ENCODE peak calls at places on chromosomes 16 and 17, in seven cellular contexts. One of them, this sample, is unnamed.

GRCh38 chr16:70527315-70527996 is 3.8 kb downstream of the SF3B3 start:
- DNase-seq in cerebellum: no peak
- DNase-seq in keratinocyte: no peak
- DNase-seq in AG10803: no peak
- DNase-seq in stimulated activated CD8-positive, alpha-beta memory T cell treated with anti-CD3 and anti-CD28 coated beads, Interleukin-4, amount 100 ng/mL, for 24 hours: no peak
- DNase-seq in WTC11: no peak
- DNase-seq in activated CD8-positive, alpha-beta memory T cell treated with anti-CD3 and anti-CD28 coated beads for 24 hours: no peak
- DNase-seq in this sample: no peak

GRCh38 chr16:57432505-57432904 is 14.7 kb downstream of the CIAPIN1 start:
- DNase-seq in AG10803: no peak
- DNase-seq in keratinocyte: no peak
- DNase-seq in activated CD8-positive, alpha-beta memory T cell treated with anti-CD3 and anti-CD28 coated beads for 24 hours: no peak
- DNase-seq in WTC11: no peak
- DNase-seq in cerebellum: no peak
- DNase-seq in stimulated activated CD8-positive, alpha-beta memory T cell treated with anti-CD3 and anti-CD28 coated beads, Interleukin-4, amount 100 ng/mL, for 24 hours: no peak
- DNase-seq in this sample: no peak

GRCh38 chr16:21126518-21126917 is 24.1 kb downstream of the DNAH3 start:
- DNase-seq in WTC11: peak
- DNase-seq in AG10803: no peak
- DNase-seq in cerebellum: no peak
- DNase-seq in keratinocyte: no peak
- DNase-seq in stimulated activated CD8-positive, alpha-beta memory T cell treated with anti-CD3 and anti-CD28 coated beads, Interleukin-4, amount 100 ng/mL, for 24 hours: no peak
- DNase-seq in activated CD8-positive, alpha-beta memory T cell treated with anti-CD3 and anti-CD28 coated beads for 24 hours: no peak
- DNase-seq in this sample: no peak

GRCh38 chr16:80103463-80103862 is 437.3 kb upstream of the DYNLRB2 start:
- DNase-seq in activated CD8-positive, alpha-beta memory T cell treated with anti-CD3 and anti-CD28 coated beads for 24 hours: no peak
- DNase-seq in AG10803: no peak
- DNase-seq in stimulated activated CD8-positive, alpha-beta memory T cell treated with anti-CD3 and anti-CD28 coated beads, Interleukin-4, amount 100 ng/mL, for 24 hours: no peak
- DNase-seq in WTC11: no peak
- DNase-seq in cerebellum: no peak
- DNase-seq in keratinocyte: peak
- DNase-seq in this sample: no peak

GRCh38 chr17:69733171-69734014 is 318.9 kb downstream of the MAP2K6 start:
- DNase-seq in cerebellum: peak
- DNase-seq in activated CD8-positive, alpha-beta memory T cell treated with anti-CD3 and anti-CD28 coated beads for 24 hours: no peak
- DNase-seq in keratinocyte: peak
- DNase-seq in stimulated activated CD8-positive, alpha-beta memory T cell treated with anti-CD3 and anti-CD28 coated beads, Interleukin-4, amount 100 ng/mL, for 24 hours: no peak
- DNase-seq in WTC11: no peak
- DNase-seq in AG10803: peak
- DNase-seq in this sample: no peak

GRCh38 chr17:14487068-14487467 is 186.2 kb downstream of the HS3ST3B1 start:
- DNase-seq in AG10803: no peak
- DNase-seq in stimulated activated CD8-positive, alpha-beta memory T cell treated with anti-CD3 and anti-CD28 coated beads, Interleukin-4, amount 100 ng/mL, for 24 hours: no peak
- DNase-seq in activated CD8-positive, alpha-beta memory T cell treated with anti-CD3 and anti-CD28 coated beads for 24 hours: no peak
- DNase-seq in keratinocyte: no peak
- DNase-seq in cerebellum: no peak
- DNase-seq in WTC11: no peak
- DNase-seq in this sample: no peak

GRCh38 chr16:48503779-48504178 is 106.2 kb downstream of the N4BP1 start:
- DNase-seq in AG10803: peak
- DNase-seq in WTC11: no peak
- DNase-seq in cerebellum: no peak
- DNase-seq in keratinocyte: no peak
- DNase-seq in stimulated activated CD8-positive, alpha-beta memory T cell treated with anti-CD3 and anti-CD28 coated beads, Interleukin-4, amount 100 ng/mL, for 24 hours: no peak
- DNase-seq in activated CD8-positive, alpha-beta memory T cell treated with anti-CD3 and anti-CD28 coated beads for 24 hours: no peak
- DNase-seq in this sample: no peak

GRCh38 chr17:29933379-29933778 is 3.4 kb upstream of the SSH2 start:
- DNase-seq in activated CD8-positive, alpha-beta memory T cell treated with anti-CD3 and anti-CD28 coated beads for 24 hours: no peak
- DNase-seq in keratinocyte: no peak
- DNase-seq in WTC11: no peak
- DNase-seq in AG10803: peak
- DNase-seq in cerebellum: no peak
- DNase-seq in stimulated activated CD8-positive, alpha-beta memory T cell treated with anti-CD3 and anti-CD28 coated beads, Interleukin-4, amount 100 ng/mL, for 24 hours: no peak
- DNase-seq in this sample: no peak

GRCh38 chr17:83005639-83006038 is 73.8 kb upstream of the METRNL start:
- DNase-seq in WTC11: no peak
- DNase-seq in keratinocyte: no peak
- DNase-seq in cerebellum: no peak
- DNase-seq in activated CD8-positive, alpha-beta memory T cell treated with anti-CD3 and anti-CD28 coated beads for 24 hours: no peak
- DNase-seq in AG10803: no peak
- DNase-seq in stimulated activated CD8-positive, alpha-beta memory T cell treated with anti-CD3 and anti-CD28 coated beads, Interleukin-4, amount 100 ng/mL, for 24 hours: no peak
- DNase-seq in this sample: no peak

GRCh38 chr16:16167927-16168326 is 55.4 kb downstream of the ABCC6 start:
- DNase-seq in activated CD8-positive, alpha-beta memory T cell treated with anti-CD3 and anti-CD28 coated beads for 24 hours: no peak
- DNase-seq in cerebellum: no peak
- DNase-seq in keratinocyte: no peak
- DNase-seq in WTC11: no peak
- DNase-seq in AG10803: no peak
- DNase-seq in stimulated activated CD8-positive, alpha-beta memory T cell treated with anti-CD3 and anti-CD28 coated beads, Interleukin-4, amount 100 ng/mL, for 24 hours: no peak
- DNase-seq in this sample: no peak

GRCh38 chr17:694239-694638 is 20.4 kb downstream of the VPS53 start:
- DNase-seq in activated CD8-positive, alpha-beta memory T cell treated with anti-CD3 and anti-CD28 coated beads for 24 hours: no peak
- DNase-seq in AG10803: peak
- DNase-seq in WTC11: no peak
- DNase-seq in stimulated activated CD8-positive, alpha-beta memory T cell treated with anti-CD3 and anti-CD28 coated beads, Interleukin-4, amount 100 ng/mL, for 24 hours: no peak
- DNase-seq in keratinocyte: peak
- DNase-seq in cerebellum: no peak
- DNase-seq in this sample: no peak

GRCh38 chr17:55093358-55093757 is 124.8 kb downstream of the STXBP4 start:
- DNase-seq in activated CD8-positive, alpha-beta memory T cell treated with anti-CD3 and anti-CD28 coated beads for 24 hours: no peak
- DNase-seq in WTC11: no peak
- DNase-seq in cerebellum: no peak
- DNase-seq in stimulated activated CD8-positive, alpha-beta memory T cell treated with anti-CD3 and anti-CD28 coated beads, Interleukin-4, amount 100 ng/mL, for 24 hours: no peak
- DNase-seq in keratinocyte: no peak
- DNase-seq in AG10803: no peak
- DNase-seq in this sample: no peak

GRCh38 chr16:12739738-12740137 is 63.9 kb downstream of the CPPED1 start:
- DNase-seq in activated CD8-positive, alpha-beta memory T cell treated with anti-CD3 and anti-CD28 coated beads for 24 hours: no peak
- DNase-seq in WTC11: no peak
- DNase-seq in cerebellum: no peak
- DNase-seq in stimulated activated CD8-positive, alpha-beta memory T cell treated with anti-CD3 and anti-CD28 coated beads, Interleukin-4, amount 100 ng/mL, for 24 hours: no peak
- DNase-seq in AG10803: no peak
- DNase-seq in keratinocyte: no peak
- DNase-seq in this sample: no peak

GRCh38 chr17:6753565-6753964 is 2.3 kb upstream of the XAF1 start:
- DNase-seq in AG10803: no peak
- DNase-seq in WTC11: no peak
- DNase-seq in keratinocyte: no peak
- DNase-seq in activated CD8-positive, alpha-beta memory T cell treated with anti-CD3 and anti-CD28 coated beads for 24 hours: no peak
- DNase-seq in stimulated activated CD8-positive, alpha-beta memory T cell treated with anti-CD3 and anti-CD28 coated beads, Interleukin-4, amount 100 ng/mL, for 24 hours: no peak
- DNase-seq in cerebellum: no peak
- DNase-seq in this sample: no peak

GRCh38 chr17:2120550-2121335 is 65.8 kb downstream of the HIC1 start:
- DNase-seq in WTC11: no peak
- DNase-seq in AG10803: peak
- DNase-seq in stimulated activated CD8-positive, alpha-beta memory T cell treated with anti-CD3 and anti-CD28 coated beads, Interleukin-4, amount 100 ng/mL, for 24 hours: no peak
- DNase-seq in activated CD8-positive, alpha-beta memory T cell treated with anti-CD3 and anti-CD28 coated beads for 24 hours: no peak
- DNase-seq in cerebellum: no peak
- DNase-seq in keratinocyte: no peak
- DNase-seq in this sample: no peak

GRCh38 chr17:64519601-64520000 is 12.8 kb downstream of the CEP95 start:
- DNase-seq in stimulated activated CD8-positive, alpha-beta memory T cell treated with anti-CD3 and anti-CD28 coated beads, Interleukin-4, amount 100 ng/mL, for 24 hours: no peak
- DNase-seq in AG10803: no peak
- DNase-seq in WTC11: no peak
- DNase-seq in activated CD8-positive, alpha-beta memory T cell treated with anti-CD3 and anti-CD28 coated beads for 24 hours: no peak
- DNase-seq in keratinocyte: no peak
- DNase-seq in cerebellum: no peak
- DNase-seq in this sample: no peak

GRCh38 chr16:85649978-85650863 is 37.1 kb downstream of the GSE1 start:
- DNase-seq in stimulated activated CD8-positive, alpha-beta memory T cell treated with anti-CD3 and anti-CD28 coated beads, Interleukin-4, amount 100 ng/mL, for 24 hours: no peak
- DNase-seq in cerebellum: no peak
- DNase-seq in activated CD8-positive, alpha-beta memory T cell treated with anti-CD3 and anti-CD28 coated beads for 24 hours: no peak
- DNase-seq in WTC11: no peak
- DNase-seq in keratinocyte: no peak
- DNase-seq in AG10803: no peak
- DNase-seq in this sample: no peak

GRCh38 chr17:10019941-10020403 is 114.9 kb upstream of the RCVRN start:
- DNase-seq in WTC11: no peak
- DNase-seq in activated CD8-positive, alpha-beta memory T cell treated with anti-CD3 and anti-CD28 coated beads for 24 hours: no peak
- DNase-seq in cerebellum: no peak
- DNase-seq in keratinocyte: no peak
- DNase-seq in stimulated activated CD8-positive, alpha-beta memory T cell treated with anti-CD3 and anti-CD28 coated beads, Interleukin-4, amount 100 ng/mL, for 24 hours: no peak
- DNase-seq in AG10803: peak
- DNase-seq in this sample: no peak

GRCh38 chr17:7184091-7184488 is 4.9 kb upstream of the ASGR1 start:
- DNase-seq in WTC11: no peak
- DNase-seq in cerebellum: peak
- DNase-seq in keratinocyte: no peak
- DNase-seq in activated CD8-positive, alpha-beta memory T cell treated with anti-CD3 and anti-CD28 coated beads for 24 hours: no peak
- DNase-seq in stimulated activated CD8-positive, alpha-beta memory T cell treated with anti-CD3 and anti-CD28 coated beads, Interleukin-4, amount 100 ng/mL, for 24 hours: no peak
- DNase-seq in AG10803: no peak
- DNase-seq in this sample: no peak

GRCh38 chr17:3771140-3771539 is 29.8 kb downstream of the ITGAE start:
- DNase-seq in stimulated activated CD8-positive, alpha-beta memory T cell treated with anti-CD3 and anti-CD28 coated beads, Interleukin-4, amount 100 ng/mL, for 24 hours: no peak
- DNase-seq in cerebellum: no peak
- DNase-seq in activated CD8-positive, alpha-beta memory T cell treated with anti-CD3 and anti-CD28 coated beads for 24 hours: no peak
- DNase-seq in AG10803: no peak
- DNase-seq in WTC11: no peak
- DNase-seq in keratinocyte: no peak
- DNase-seq in this sample: no peak

GRCh38 chr16:56841233-56841632 is 23.8 kb upstream of the SLC12A3 start:
- DNase-seq in cerebellum: no peak
- DNase-seq in keratinocyte: no peak
- DNase-seq in AG10803: peak
- DNase-seq in activated CD8-positive, alpha-beta memory T cell treated with anti-CD3 and anti-CD28 coated beads for 24 hours: peak
- DNase-seq in WTC11: no peak
- DNase-seq in stimulated activated CD8-positive, alpha-beta memory T cell treated with anti-CD3 and anti-CD28 coated beads, Interleukin-4, amount 100 ng/mL, for 24 hours: no peak
- DNase-seq in this sample: no peak

GRCh38 chr16:75624921-75625334 is 1.8 kb upstream of the ADAT1 start:
- DNase-seq in keratinocyte: no peak
- DNase-seq in stimulated activated CD8-positive, alpha-beta memory T cell treated with anti-CD3 and anti-CD28 coated beads, Interleukin-4, amount 100 ng/mL, for 24 hours: no peak
- DNase-seq in activated CD8-positive, alpha-beta memory T cell treated with anti-CD3 and anti-CD28 coated beads for 24 hours: no peak
- DNase-seq in WTC11: no peak
- DNase-seq in AG10803: no peak
- DNase-seq in cerebellum: no peak
- DNase-seq in this sample: no peak

GRCh38 chr16:69513180-69513966 is 52.4 kb upstream of the NFAT5 start:
- DNase-seq in WTC11: no peak
- DNase-seq in stimulated activated CD8-positive, alpha-beta memory T cell treated with anti-CD3 and anti-CD28 coated beads, Interleukin-4, amount 100 ng/mL, for 24 hours: no peak
- DNase-seq in keratinocyte: peak
- DNase-seq in cerebellum: no peak
- DNase-seq in AG10803: peak
- DNase-seq in activated CD8-positive, alpha-beta memory T cell treated with anti-CD3 and anti-CD28 coated beads for 24 hours: no peak
- DNase-seq in this sample: no peak

GRCh38 chr16:88810166-88810867 is 1.4 kb downstream of the APRT start:
- DNase-seq in AG10803: no peak
- DNase-seq in cerebellum: no peak
- DNase-seq in activated CD8-positive, alpha-beta memory T cell treated with anti-CD3 and anti-CD28 coated beads for 24 hours: peak
- DNase-seq in WTC11: no peak
- DNase-seq in stimulated activated CD8-positive, alpha-beta memory T cell treated with anti-CD3 and anti-CD28 coated beads, Interleukin-4, amount 100 ng/mL, for 24 hours: no peak
- DNase-seq in keratinocyte: no peak
- DNase-seq in this sample: no peak

GRCh38 chr17:31533546-31534155 is 142.2 kb downstream of the RAB11FIP4 start:
- DNase-seq in stimulated activated CD8-positive, alpha-beta memory T cell treated with anti-CD3 and anti-CD28 coated beads, Interleukin-4, amount 100 ng/mL, for 24 hours: no peak
- DNase-seq in keratinocyte: peak
- DNase-seq in AG10803: peak
- DNase-seq in cerebellum: no peak
- DNase-seq in WTC11: peak
- DNase-seq in activated CD8-positive, alpha-beta memory T cell treated with anti-CD3 and anti-CD28 coated beads for 24 hours: no peak
- DNase-seq in this sample: no peak

GRCh38 chr16:56365552-56365951 is 59.8 kb downstream of the AMFR start:
- DNase-seq in AG10803: no peak
- DNase-seq in cerebellum: no peak
- DNase-seq in activated CD8-positive, alpha-beta memory T cell treated with anti-CD3 and anti-CD28 coated beads for 24 hours: no peak
- DNase-seq in keratinocyte: no peak
- DNase-seq in stimulated activated CD8-positive, alpha-beta memory T cell treated with anti-CD3 and anti-CD28 coated beads, Interleukin-4, amount 100 ng/mL, for 24 hours: no peak
- DNase-seq in WTC11: no peak
- DNase-seq in this sample: no peak

This sample was measured in naive B cell.